ENCODE peak calls at places on chromosomes 7 and 10, in eight cellular contexts. T is heart right ventricle, U is psoas muscle, K is H9, O is A549, Y is pancreas, X is right atrium auricular region, Z is AG04450. W is an unnamed sample.

GRCh38 chr7:142535123-142535779 is 214.0 kb upstream of the PRSS1 start:
- DNase-seq in U (peak; percentile 67), T (no peak), K (peak; percentile 80), O (peak; percentile 68), Z (peak; percentile 69), Y (peak; percentile 37), X (no peak), W (no peak)

GRCh38 chr10:44988957-44989620 is 10.5 kb upstream of the DEPP1 start:
- DNase-seq in K (peak; percentile 21), U (no peak), Y (peak; percentile 88), O (no peak), T (peak; percentile 1), X (peak; percentile 57), Z (no peak), W (no peak)

GRCh38 chr10:88474884-88475844 is 108.0 kb downstream of the RNLS start:
- DNase-seq in K (no peak), O (no peak), Y (no peak), X (no peak), T (no peak), Z (no peak), U (no peak), W (no peak)

GRCh38 chr7:70325509-70326101 is 727.3 kb downstream of the AUTS2 start:
- DNase-seq in T (no peak), U (no peak), Y (no peak), X (no peak), O (no peak), K (no peak), Z (no peak), W (no peak)

GRCh38 chr10:125775491-125776106 is at the start of gene MMP21:
- DNase-seq in U (no peak), Y (no peak), K (no peak), O (no peak), X (no peak), Z (no peak), T (no peak), W (no peak)

GRCh38 chr7:103379270-103379975 is 32.0 kb downstream of the PSMC2 start:
- DNase-seq in T (no peak), Z (no peak), U (no peak), X (no peak), O (no peak), K (no peak), Y (no peak), W (no peak)

GRCh38 chr7:70035509-70035908 is 437.2 kb downstream of the AUTS2 start:
- DNase-seq in Z (no peak), T (no peak), X (no peak), K (no peak), U (no peak), Y (no peak), O (no peak), W (no peak)

GRCh38 chr10:49310460-49310859 is 11.5 kb downstream of the C10orf71 start:
- DNase-seq in Y (no peak), O (no peak), K (no peak), U (no peak), Z (no peak), X (no peak), T (no peak), W (no peak)

GRCh38 chr10:77637986-77638765 is 568 bp upstream of the KCNMA1 start:
- DNase-seq in X (no peak), Y (peak; percentile 32), Z (no peak), U (peak; percentile 52), T (no peak), K (peak; percentile 60), O (peak; percentile 38), W (no peak)

GRCh38 chr10:12510566-12510965 is 161.2 kb downstream of the CAMK1D start:
- DNase-seq in Z (no peak), U (no peak), T (no peak), O (no peak), K (no peak), X (peak; percentile 40), Y (no peak), W (peak; percentile 54)

GRCh38 chr7:30841801-30842541 is 69.7 kb upstream of the AQP1 start:
- DNase-seq in T (no peak), Z (no peak), K (no peak), O (no peak), X (no peak), Y (no peak), U (no peak), W (no peak)

GRCh38 chr7:121545418-121545817 is 149.3 kb upstream of the FAM3C start:
- DNase-seq in O (no peak), Y (no peak), K (no peak), X (no peak), U (no peak), T (no peak), Z (no peak), W (no peak)

GRCh38 chr7:72030994-72031667 is 381.0 kb downstream of the CALN1 start:
- DNase-seq in Z (no peak), U (no peak), T (no peak), Y (no peak), X (no peak), K (no peak), O (no peak), W (no peak)

GRCh38 chr10:89773081-89773480 is 71.7 kb downstream of the KIF20B start:
- DNase-seq in T (no peak), K (no peak), Z (no peak), U (no peak), Y (no peak), X (no peak), O (no peak), W (no peak)

GRCh38 chr7:146826338-146826737 is 709.7 kb downstream of the CNTNAP2 start:
- DNase-seq in K (peak; percentile 33), U (no peak), O (no peak), Y (no peak), Z (no peak), T (no peak), X (no peak), W (no peak)

GRCh38 chr7:94069154-94069739 is 65.1 kb upstream of the BET1 start:
- DNase-seq in O (no peak), Z (no peak), T (no peak), X (no peak), Y (no peak), U (no peak), K (no peak), W (no peak)

GRCh38 chr7:128347573-128348147 is 4.0 kb upstream of the RBM28 start:
- DNase-seq in U (peak; percentile 58), T (peak; percentile 40), Y (no peak), Z (no peak), O (peak; percentile 63), X (no peak), K (peak; percentile 48), W (peak; percentile 15)

GRCh38 chr10:30176182-30176581 is 116.8 kb upstream of the JCAD start:
- DNase-seq in Y (no peak), U (no peak), X (no peak), T (no peak), O (no peak), Z (peak; percentile 45), K (no peak), W (no peak)

GRCh38 chr10:97724341-97724941 is 10.9 kb downstream of the MARVELD1 start:
- DNase-seq in Z (no peak), O (no peak), X (no peak), Y (no peak), U (peak; percentile 42), K (no peak), T (no peak), W (no peak)

GRCh38 chr7:84700563-84701370 is 486.1 kb downstream of the SEMA3D start:
- DNase-seq in Z (no peak), O (no peak), U (no peak), T (no peak), Y (no peak), K (no peak), X (no peak), W (no peak)

GRCh38 chr7:84704380-84704779 is 482.5 kb downstream of the SEMA3D start:
- DNase-seq in O (no peak), Z (no peak), K (no peak), U (no peak), X (no peak), Y (no peak), T (no peak), W (no peak)

GRCh38 chr7:84705079-84705478 is 481.8 kb downstream of the SEMA3D start:
- DNase-seq in O (no peak), Z (no peak), U (no peak), X (no peak), Y (no peak), K (no peak), T (no peak), W (no peak)

GRCh38 chr7:84701524-84702306 is 485.1 kb downstream of the SEMA3D start:
- DNase-seq in T (no peak), O (peak; percentile 53), U (no peak), Y (no peak), K (no peak), X (no peak), Z (peak; percentile 46), W (no peak)

GRCh38 chr7:84705701-84706100 is 481.2 kb downstream of the SEMA3D start:
- DNase-seq in T (no peak), X (no peak), Y (no peak), O (no peak), Z (no peak), U (no peak), K (no peak), W (no peak)
- H3K27ac ChIP-seq in T (no peak overlapping the region), X (no peak overlapping the region), Y (no peak overlapping the region), O (peak overlapping the region; percentile 72), Z (no peak overlapping the region), U (no peak overlapping the region), K (no peak overlapping the region), W (no peak overlapping the region)

GRCh38 chr10:100981178-100981710 is 6.1 kb downstream of the MRPL43 start:
- DNase-seq in Y (no peak), T (no peak), Z (no peak), O (no peak), X (no peak), U (no peak), K (no peak), W (no peak)

GRCh38 chr10:100984670-100985177 is 2.6 kb downstream of the MRPL43 start:
- DNase-seq in U (no peak), X (no peak), O (no peak), T (no peak), K (no peak), Z (no peak), Y (no peak), W (no peak)

GRCh38 chr10:100983868-100984669 is 3.2 kb downstream of the MRPL43 start:
- DNase-seq in O (no peak), Y (no peak), U (no peak), T (no peak), K (no peak), X (no peak), Z (no peak), W (no peak)

GRCh38 chr10:100985336-100985735 is 2.0 kb downstream of the MRPL43 start:
- DNase-seq in U (no peak), Z (no peak), Y (no peak), T (no peak), O (no peak), K (no peak), X (no peak), W (no peak)

GRCh38 chr10:100982916-100983830 is 4.1 kb downstream of the MRPL43 start:
- DNase-seq in U (no peak), Y (no peak), K (peak; percentile 12), T (peak; percentile 1), X (no peak), O (no peak), Z (no peak), W (no peak)
- H3K27ac ChIP-seq in U (no peak overlapping the region), Y (no peak overlapping the region), K (no peak overlapping the region), T (no peak overlapping the region), X (no peak overlapping the region), O (no peak overlapping the region), Z (no peak overlapping the region), W (no peak overlapping the region)

GRCh38 chr10:133179651-133180050 is 19.6 kb downstream of the KNDC1 start:
- DNase-seq in Y (no peak), X (no peak), K (no peak), U (no peak), Z (no peak), O (no peak), T (no peak), W (no peak)
- H3K27ac ChIP-seq in Y (no peak overlapping the region), X (no peak overlapping the region), K (no peak overlapping the region), U (no peak overlapping the region), Z (no peak overlapping the region), O (no peak overlapping the region), T (no peak overlapping the region), W (no peak overlapping the region)

GRCh38 chr7:90721869-90722431 is 125.8 kb downstream of the CDK14 start:
- DNase-seq in Y (no peak), T (no peak), K (no peak), Z (no peak), X (no peak), U (no peak), O (no peak), W (no peak)
- H3K27ac ChIP-seq in Y (peak overlapping the region; percentile 49), T (no peak overlapping the region), K (no peak overlapping the region), Z (no peak overlapping the region), X (peak overlapping the region; percentile 46), U (no peak overlapping the region), O (no peak overlapping the region), W (no peak overlapping the region)

W was measured in caudate nucleus.